ENCODE peak calls at places on chromosomes 3 and 15, in six cellular contexts. C is IMR-90, D is mesenchymal stem cell, O is H9, Z is H1, V is neuronal stem cell. H is an unnamed sample.

GRCh38 chr15:74867562-74868458 is 5.4 kb downstream of the SCAMP2 start:
- DNase-seq in O (no peak), C (no peak), Z (no peak), D (no peak), V (no peak), H (no peak)

GRCh38 chr15:56869573-56869972 is 48.9 kb upstream of the TCF12 start:
- DNase-seq in O (no peak), V (no peak), Z (peak), D (no peak), C (no peak), H (peak)

GRCh38 chr3:52471371-52472238 is 16.2 kb downstream of the NISCH start:
- DNase-seq in C (peak), O (peak), D (peak), V (no peak), Z (peak), H (peak)

GRCh38 chr3:188348445-188349244 is 194.7 kb downstream of the LPP start:
- DNase-seq in D (peak), Z (no peak), C (peak), O (no peak), V (no peak), H (peak)

GRCh38 chr3:67090472-67090871 is 92.4 kb downstream of the KBTBD8 start:
- DNase-seq in D (peak), C (peak), V (no peak), Z (no peak), O (no peak), H (no peak)

GRCh38 chr15:95549168-95549738 is 781.2 kb upstream of the NR2F2 start:
- DNase-seq in C (no peak), O (no peak), V (no peak), Z (no peak), D (no peak), H (no peak)

GRCh38 chr3:37935290-37935668 is 55.3 kb upstream of the VILL start:
- DNase-seq in C (peak), D (peak), O (no peak), V (no peak), Z (no peak), H (no peak)

GRCh38 chr3:196974661-196975060 is 6.0 kb upstream of the PIGZ start:
- DNase-seq in V (no peak), D (no peak), Z (no peak), C (no peak), O (no peak), H (peak)

GRCh38 chr3:48938156-48938555 is 19.5 kb downstream of the ARIH2 start:
- DNase-seq in D (no peak), Z (no peak), C (peak), V (no peak), O (no peak), H (no peak)

GRCh38 chr3:8736436-8736835 is 2.8 kb downstream of the CAV3 start:
- DNase-seq in V (no peak), D (no peak), O (no peak), Z (no peak), C (no peak), H (no peak)

GRCh38 chr3:14148041-14148985 is 23.5 kb downstream of the TMEM43 start:
- DNase-seq in C (no peak), V (no peak), D (peak), Z (peak), O (peak), H (peak)

GRCh38 chr3:73766599-73767378 is 142.0 kb upstream of the PDZRN3 start:
- DNase-seq in Z (no peak), O (no peak), D (peak), V (no peak), C (peak), H (no peak)

GRCh38 chr3:120092444-120092843 is 1.8 kb downstream of the GSK3B start:
- DNase-seq in V (no peak), Z (no peak), D (no peak), O (no peak), C (no peak), H (no peak)

GRCh38 chr3:181709537-181710279 is 2.0 kb upstream of the SOX2 start:
- DNase-seq in D (peak), Z (peak), O (peak), C (peak), V (no peak), H (peak)

GRCh38 chr3:58065700-58066167 is 57.5 kb downstream of the FLNB start:
- DNase-seq in D (no peak), V (no peak), C (no peak), Z (no peak), O (peak), H (peak)

GRCh38 chr15:61459785-61460707 is 230.9 kb upstream of the RORA start:
- DNase-seq in Z (no peak), C (peak), V (no peak), D (peak), O (no peak), H (no peak)

GRCh38 chr3:73868688-73869315 is 244.1 kb upstream of the PDZRN3 start:
- DNase-seq in C (peak), O (no peak), Z (peak), D (peak), V (peak), H (peak)

GRCh38 chr3:14016900-14017475 is 107.7 kb downstream of the CHCHD4 start:
- DNase-seq in O (no peak), D (no peak), C (no peak), Z (no peak), V (no peak), H (no peak)

GRCh38 chr15:47289667-47290066 is 427.6 kb upstream of the SEMA6D start:
- DNase-seq in O (no peak), Z (no peak), D (no peak), V (no peak), C (no peak), H (peak)

GRCh38 chr3:175240928-175241327 is 381.8 kb downstream of the NAALADL2 start:
- DNase-seq in V (no peak), C (no peak), O (no peak), Z (no peak), D (no peak), H (no peak)

GRCh38 chr3:163951397-163951987 is 1126.8 kb downstream of the SI start:
- DNase-seq in O (no peak), C (no peak), Z (no peak), V (no peak), D (peak), H (no peak)

GRCh38 chr3:14810795-14811661 is 7.7 kb upstream of the FGD5 start:
- DNase-seq in D (no peak), Z (peak), C (no peak), V (no peak), O (peak), H (peak)

GRCh38 chr3:42228796-42229195 is 37.2 kb downstream of the CCK start:
- DNase-seq in Z (no peak), C (peak), O (no peak), V (no peak), D (no peak), H (peak)

GRCh38 chr3:156685752-156686151 is 11.4 kb downstream of the TIPARP start:
- DNase-seq in V (no peak), C (no peak), D (peak), Z (no peak), O (no peak), H (peak)

GRCh38 chr15:88476635-88477038 is 9.1 kb downstream of the MRPS11 start:
- DNase-seq in O (peak), V (no peak), D (peak), Z (no peak), C (peak), H (peak)

GRCh38 chr15:60673918-60674558 is 195.1 kb upstream of the ICE2 start:
- DNase-seq in C (peak), D (peak), O (no peak), V (no peak), Z (no peak), H (peak)

GRCh38 chr3:140420621-140421357 is 257.1 kb upstream of the TRIM42 start:
- DNase-seq in O (no peak), D (peak), Z (no peak), V (no peak), C (peak), H (peak)

GRCh38 chr15:98727115-98728040 is 79.0 kb downstream of the IGF1R start:
- DNase-seq in V (peak), Z (peak), C (peak), D (peak), O (peak), H (peak)

GRCh38 chr3:22495241-22495640 is 707.9 kb upstream of the UBE2E2 start:
- DNase-seq in C (no peak), O (no peak), D (no peak), V (no peak), Z (no peak), H (no peak)
- H2BK15ac ChIP-seq in C (no peak), O (no peak), D (no peak), V (no peak), Z (no peak), H (no peak)

GRCh38 chr3:186974824-186975281 is 44.5 kb downstream of the ST6GAL1 start:
- DNase-seq in C (no peak), V (no peak), D (no peak), Z (no peak), O (no peak), H (no peak)
- H3K23ac ChIP-seq in C (no peak), V (no peak), D (no peak), Z (no peak), O (no peak), H (no peak)

DNA sequence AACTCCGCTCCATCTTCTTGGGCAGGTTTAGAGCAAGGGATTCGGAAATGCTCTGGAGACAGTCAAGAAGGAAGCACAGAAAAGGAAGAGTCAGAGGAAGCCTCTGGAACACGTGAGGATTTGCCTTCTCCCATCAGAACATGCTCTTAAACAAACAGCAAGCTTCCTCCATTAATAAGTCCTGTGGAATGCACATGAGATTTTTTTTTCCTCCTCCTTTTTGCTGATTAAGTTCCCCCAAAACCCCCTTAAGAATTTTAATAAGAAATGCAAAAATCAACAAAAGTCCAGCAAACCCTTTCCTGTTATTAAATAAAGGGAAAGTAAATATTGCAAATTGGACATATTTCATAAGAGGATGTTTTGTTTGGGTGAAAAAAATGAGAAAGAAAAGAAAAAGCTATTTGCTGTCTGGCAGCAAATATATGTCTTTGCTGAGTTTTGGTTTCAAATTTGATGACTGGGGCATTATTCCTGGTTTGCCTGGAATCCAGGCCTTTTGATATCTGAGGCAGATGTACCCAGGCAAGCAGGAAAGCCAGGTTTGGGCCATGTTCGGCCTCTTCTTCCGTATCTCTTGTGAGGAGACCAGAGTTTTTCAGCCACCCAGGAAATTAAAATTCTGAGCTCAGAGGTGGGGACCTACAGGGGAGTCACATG is 7.9 kb upstream of the TSEN2 start:
- DNase-seq in O (no peak), Z (no peak), C (peak), D (peak), V (no peak), H (no peak)
- H2AK5ac ChIP-seq in O (no peak), Z (no peak), C (peak), D (no peak), V (no peak), H (no peak)

GRCh38 chr3:11847607-11848006 is 922 bp upstream of the TAMM41 start:
- DNase-seq in C (no peak), V (no peak), D (no peak), O (no peak), Z (no peak), H (peak)

GRCh38 chr3:11850003-11850402 is 3.3 kb upstream of the TAMM41 start:
- DNase-seq in D (no peak), V (no peak), C (no peak), Z (no peak), O (no peak), H (peak)

GRCh38 chr3:11853450-11853849 is 6.8 kb upstream of the TAMM41 start:
- DNase-seq in V (no peak), C (no peak), O (no peak), D (no peak), Z (no peak), H (no peak)
- H2BK15ac ChIP-seq in V (no peak), C (no peak), O (no peak), D (no peak), Z (no peak), H (no peak)

GRCh38 chr15:25091421-25092158 is 136.8 kb downstream of the SNRPN start:
- DNase-seq in D (no peak), C (no peak), O (peak), V (no peak), Z (peak), H (no peak)
- H3K23ac ChIP-seq in D (no peak), C (no peak), O (no peak), V (no peak), Z (no peak), H (no peak)

DNA sequence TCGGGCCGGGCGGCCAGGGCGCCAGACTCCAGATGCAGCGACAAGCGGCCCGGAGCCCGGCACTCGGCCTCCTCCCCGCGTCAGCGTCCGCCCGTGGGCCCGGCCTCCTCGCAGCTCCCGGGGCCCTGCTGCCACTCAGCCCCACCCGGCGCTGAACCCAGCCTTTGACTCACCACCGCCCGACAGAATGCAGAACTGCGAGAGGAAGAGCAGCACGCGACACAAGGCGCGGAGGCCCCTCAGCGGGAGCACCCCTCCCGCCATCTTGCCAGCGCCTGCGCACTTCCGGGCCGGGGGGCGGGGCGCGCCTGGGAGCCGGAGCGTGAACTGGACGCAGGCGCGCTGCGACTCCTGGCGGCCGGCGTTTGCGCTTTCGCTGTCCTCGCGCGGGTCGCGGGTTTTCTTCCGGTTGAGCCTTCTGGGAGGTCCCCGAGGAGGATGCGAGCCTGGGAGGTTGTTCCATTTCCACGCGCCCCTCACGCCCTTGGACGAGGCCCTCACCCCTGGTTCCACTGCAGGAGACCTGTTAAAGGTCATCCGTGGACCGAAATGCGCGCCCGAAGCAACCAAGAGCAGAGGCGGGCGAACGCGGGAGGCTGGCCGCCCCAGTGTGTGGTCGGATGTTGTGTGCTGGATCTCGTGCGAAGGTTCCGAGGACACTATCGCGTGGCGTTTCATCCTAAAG is at the start of gene TM2D3:
- DNase-seq in D (peak), C (peak), V (peak), Z (peak), O (peak), H (peak)
- H2AK5ac ChIP-seq in D (peak), C (peak), V (peak), Z (no peak), O (no peak), H (no peak)

GRCh38 chr3:60827666-60828065 is 423.6 kb downstream of the FHIT start:
- DNase-seq in O (no peak), V (no peak), D (no peak), Z (no peak), C (no peak), H (no peak)
- H2BK15ac ChIP-seq in O (no peak), V (no peak), D (no peak), Z (no peak), C (no peak), H (no peak)